ENCODE peak calls at places on chromosomes 13 and 19, in nine cellular contexts. Z is left lung; A is hippocampal formation; J is progenitor cell of endocrine pancreas; U is activated T-helper 1 cell treated with Interleukin-2 at 50 U/mL for 16 hours; M is NCI-H446; B is stimulated activated CD4-positive, alpha-beta T cell treated with anti-CD3 and anti-CD28 coated beads, TNF-alpha, amount 100 ng/mL, for 4 hours; K is BJ; I is activated CD4-positive, alpha-beta T cell treated with anti-CD3 and anti-CD28 coated beads, Interleukin-2, amount 10 ng/mL, durations not matched to agents 7 days and 5 days. G is an unnamed sample.
A peak's percentile ranks its signal among the peaks of the same experiment; 100 is the strongest.

GRCh38 chr19:801861-802496 is 4.7 kb downstream of the PTBP1 start:
- DNase-seq in Z (peak; percentile 72), A (no peak), J (no peak), U (no peak), M (no peak), B (no peak), K (no peak), I (no peak), G (no peak)

GRCh38 chr19:16527334-16527935 is 14.8 kb downstream of the CHERP start:
- DNase-seq in Z (no peak), A (no peak), J (no peak), U (no peak), M (no peak), B (no peak), K (no peak), I (no peak), G (no peak)

GRCh38 chr13:46119883-46120614 is 15.2 kb upstream of the CPB2 start:
- DNase-seq in Z (peak; percentile 43), A (no peak), J (no peak), U (no peak), M (no peak), B (no peak), K (no peak), I (no peak), G (no peak)

GRCh38 chr19:37654525-37654832 is 786 bp downstream of the ZFP30 start:
- DNase-seq in Z (no peak), A (peak; percentile 43), J (peak; percentile 21), U (no peak), M (no peak), B (no peak), K (no peak), I (peak; percentile 33), G (no peak)

GRCh38 chr13:21823416-21823815 is 152.5 kb downstream of the FGF9 start:
- DNase-seq in Z (no peak), A (no peak), J (no peak), U (no peak), M (no peak), B (no peak), K (no peak), I (no peak), G (no peak)

GRCh38 chr19:11160119-11160768 is 4.7 kb upstream of the SPC24 start:
- DNase-seq in Z (no peak), A (no peak), J (no peak), U (no peak), M (no peak), B (no peak), K (no peak), I (no peak), G (no peak)

GRCh38 chr13:101514695-101515275 is 62.3 kb downstream of the ITGBL1 start:
- DNase-seq in Z (no peak), A (peak; percentile 43), J (no peak), U (no peak), M (peak; percentile 18), B (no peak), K (no peak), I (peak; percentile 32), G (no peak)

GRCh38 chr19:38993271-38993670 is 17.7 kb upstream of the FBXO17 start:
- DNase-seq in Z (no peak), A (no peak), J (no peak), U (no peak), M (no peak), B (no peak), K (no peak), I (no peak), G (no peak)

GRCh38 chr13:73216381-73216831 is 157.6 kb downstream of the KLF5 start:
- DNase-seq in Z (no peak), A (no peak), J (no peak), U (no peak), M (no peak), B (no peak), K (peak; percentile 98), I (no peak), G (no peak)

GRCh38 chr13:21676611-21677021 is 5.7 kb downstream of the FGF9 start:
- DNase-seq in Z (no peak), A (no peak), J (no peak), U (no peak), M (no peak), B (no peak), K (no peak), I (no peak), G (peak; percentile 53)

GRCh38 chr13:45548281-45548680 is 67.3 kb downstream of the ERICH6B start:
- DNase-seq in Z (no peak), A (no peak), J (no peak), U (no peak), M (no peak), B (no peak), K (no peak), I (no peak), G (no peak)

GRCh38 chr19:18999016-18999758 is 34.1 kb downstream of the SUGP2 start:
- DNase-seq in Z (no peak), A (no peak), J (no peak), U (no peak), M (no peak), B (no peak), K (no peak), I (no peak), G (no peak)

GRCh38 chr13:44064376-44064775 is 184.7 kb downstream of the LACC1 start:
- DNase-seq in Z (no peak), A (no peak), J (no peak), U (no peak), M (no peak), B (no peak), K (no peak), I (no peak), G (no peak)

GRCh38 chr19:30718728-30719127 is 346.5 kb downstream of the ZNF536 start:
- DNase-seq in Z (no peak), A (no peak), J (no peak), U (no peak), M (no peak), B (no peak), K (no peak), I (no peak), G (no peak)

GRCh38 chr13:110121312-110122083 is 185.5 kb downstream of the COL4A1 start:
- DNase-seq in Z (no peak), A (no peak), J (no peak), U (no peak), M (no peak), B (no peak), K (no peak), I (no peak), G (no peak)

GRCh38 chr19:6056801-6057650 is 53.3 kb downstream of the RFX2 start:
- DNase-seq in Z (peak; percentile 82), A (peak; percentile 71), J (no peak), U (no peak), M (peak; percentile 87), B (no peak), K (peak; percentile 95), I (no peak), G (no peak)

GRCh38 chr13:100330662-100331061 is 241.8 kb downstream of the PCCA start:
- DNase-seq in Z (no peak), A (no peak), J (no peak), U (no peak), M (no peak), B (no peak), K (no peak), I (no peak), G (no peak)

GRCh38 chr13:59038824-59039223 is 1124.9 kb downstream of the DIAPH3 start:
- DNase-seq in Z (no peak), A (no peak), J (no peak), U (no peak), M (no peak), B (no peak), K (no peak), I (no peak), G (no peak)

GRCh38 chr19:2779121-2779740 is 3.8 kb downstream of the SGTA start:
- DNase-seq in Z (no peak), A (peak; percentile 60), J (no peak), U (no peak), M (no peak), B (no peak), K (no peak), I (no peak), G (no peak)

GRCh38 chr19:14890616-14891379 is 4.9 kb upstream of the OR7A17 start:
- DNase-seq in Z (no peak), A (no peak), J (no peak), U (no peak), M (no peak), B (no peak), K (no peak), I (no peak), G (no peak)

GRCh38 chr13:97307882-97308624 is 85.9 kb downstream of the MBNL2 start:
- DNase-seq in Z (no peak), A (peak; percentile 44), J (no peak), U (no peak), M (no peak), B (no peak), K (no peak), I (no peak), G (no peak)

GRCh38 chr13:53068841-53069520 is 40.4 kb downstream of the OLFM4 start:
- DNase-seq in Z (no peak), A (peak; percentile 67), J (no peak), U (no peak), M (no peak), B (no peak), K (no peak), I (no peak), G (peak; percentile 73)

GRCh38 chr13:23510979-23511735 is 59.1 kb upstream of the TNFRSF19 start:
- DNase-seq in Z (no peak), A (no peak), J (no peak), U (no peak), M (no peak), B (no peak), K (no peak), I (peak; percentile 9), G (peak; percentile 46)

GRCh38 chr19:6417713-6418561 is 6.7 kb downstream of the KHSRP start:
- DNase-seq in Z (no peak), A (peak; percentile 5), J (no peak), U (no peak), M (no peak), B (no peak), K (no peak), I (no peak), G (no peak)

GRCh38 chr19:612941-613340 is 20.4 kb downstream of the POLRMT start:
- DNase-seq in Z (no peak), A (no peak), J (no peak), U (no peak), M (no peak), B (no peak), K (no peak), I (no peak), G (no peak)

G was measured in glutamatergic neuron.